ENCODE peak calls at places on chromosomes 12 and 14, in ten cellular contexts. Q is CD8-positive, alpha-beta T cell; R is CD4-positive, alpha-beta memory T cell; E is pancreas; Z is tibial nerve; X is astrocyte; V is body of pancreas; D is transverse colon; P is heart left ventricle; F is trophoblast cell. J is an unnamed sample.

GRCh38 chr12:57868870-57869609 is 22.5 kb upstream of the CTDSP2 start:
- DNase-seq in Q (no peak), R (no peak), E (no peak), Z (no peak), X (no peak), V (no peak), D (no peak), P (peak; percentile 64), F (no peak), J (no peak)

GRCh38 chr12:12442548-12443071 is 85.7 kb downstream of the BORCS5 start:
- DNase-seq in Q (no peak), R (no peak), E (no peak), Z (no peak), X (peak; percentile 77), V (no peak), D (no peak), P (no peak), F (no peak), J (no peak)

GRCh38 chr12:88691811-88692210 is 111.5 kb upstream of the KITLG start:
- DNase-seq in Q (no peak), R (no peak), E (no peak), Z (no peak), X (no peak), V (no peak), D (no peak), P (no peak), F (no peak), J (no peak)

GRCh38 chr14:22314183-22314820 is 274.7 kb downstream of the DAD1 start:
- DNase-seq in Q (no peak), R (peak; percentile 7), E (no peak), Z (no peak), X (peak; percentile 30), V (peak; percentile 30), D (no peak), P (no peak), F (peak; percentile 21), J (no peak)

GRCh38 chr12:26007563-26007962 is 49.1 kb downstream of the RASSF8 start:
- DNase-seq in Q (no peak), R (no peak), E (no peak), Z (no peak), X (no peak), V (no peak), D (no peak), P (no peak), F (no peak), J (no peak)

GRCh38 chr12:107844312-107844921 is 69.9 kb downstream of the ASCL4 start:
- DNase-seq in Q (no peak), R (no peak), E (peak; percentile 12), Z (no peak), X (no peak), V (no peak), D (no peak), P (no peak), F (no peak), J (no peak)

GRCh38 chr12:59164991-59165718 is 244.9 kb upstream of the LRIG3 start:
- DNase-seq in Q (no peak), R (no peak), E (no peak), Z (no peak), X (peak; percentile 41), V (no peak), D (no peak), P (no peak), F (peak; percentile 95), J (no peak)

GRCh38 chr12:132413931-132414588 is 75.9 kb upstream of the FBRSL1 start:
- DNase-seq in Q (no peak), R (no peak), E (no peak), Z (no peak), X (no peak), V (no peak), D (no peak), P (no peak), F (no peak), J (no peak)

GRCh38 chr12:127300753-127301152 is 966.2 kb upstream of the TMEM132C start:
- DNase-seq in Q (no peak), R (no peak), E (no peak), Z (no peak), X (no peak), V (no peak), D (no peak), P (no peak), F (no peak), J (no peak)

GRCh38 chr14:102280376-102280962 is 24.5 kb downstream of the MOK start:
- DNase-seq in Q (no peak), R (no peak), E (no peak), Z (no peak), X (peak; percentile 100), V (no peak), D (no peak), P (no peak), F (peak; percentile 97), J (no peak)

GRCh38 chr12:2291182-2291832 is 238.5 kb downstream of the CACNA1C start:
- DNase-seq in Q (no peak), R (peak; percentile 11), E (no peak), Z (no peak), X (no peak), V (peak; percentile 25), D (peak; percentile 49), P (no peak), F (peak; percentile 50), J (no peak)

GRCh38 chr12:123720141-123720814 is 8.1 kb downstream of the ATP6V0A2 start:
- DNase-seq in Q (no peak), R (no peak), E (no peak), Z (no peak), X (no peak), V (no peak), D (no peak), P (no peak), F (no peak), J (no peak)

DNA sequence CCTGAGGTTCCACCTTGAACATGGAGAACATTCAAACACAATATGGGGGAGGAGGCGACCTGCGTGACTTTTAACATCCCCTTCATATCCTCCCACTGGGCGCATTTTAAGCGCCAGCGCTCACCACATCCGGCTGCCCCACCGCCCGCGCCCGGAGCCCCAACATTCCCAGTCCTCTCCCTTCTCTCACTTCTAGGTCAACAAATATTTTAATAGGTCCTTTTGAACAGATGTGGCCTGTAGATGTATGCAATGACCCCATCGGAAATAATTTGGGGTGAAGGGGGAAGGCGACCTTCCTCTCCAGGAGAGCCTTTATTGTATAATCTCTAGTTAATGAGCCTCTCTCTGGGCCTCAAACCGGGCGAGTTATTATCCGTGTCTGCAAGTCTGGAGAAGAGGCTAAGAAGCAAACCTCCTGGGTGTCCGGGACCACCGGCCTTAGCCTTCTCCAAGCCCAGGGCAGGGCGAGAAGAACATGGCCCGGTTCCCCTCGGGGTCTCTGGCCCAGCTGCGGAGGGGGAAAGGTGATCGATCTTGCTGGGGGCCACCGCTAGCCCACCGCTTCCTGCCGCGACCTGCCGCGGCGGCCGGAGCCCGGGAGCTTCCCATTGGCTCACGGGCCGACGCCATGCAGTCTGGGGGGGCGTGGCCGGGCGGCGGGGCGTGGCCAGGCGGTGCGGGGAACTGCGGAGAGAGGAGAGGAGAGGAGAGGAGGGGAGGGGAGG is 83.2 kb upstream of the HMGA2 start:
- DNase-seq in Q (peak; percentile 63), R (peak; percentile 29), E (peak; percentile 86), Z (peak; percentile 57), X (peak; percentile 54), V (peak; percentile 76), D (peak; percentile 85), P (peak; percentile 82), F (peak; percentile 38), J (no peak)
- H3K27ac ChIP-seq in Q (no peak overlapping the region), R (no peak overlapping the region), E (no peak overlapping the region), Z (peak overlapping the region; percentile 75), X (peak overlapping the region; percentile 90), V (no peak overlapping the region), D (no peak overlapping the region), P (no peak overlapping the region), F (peak overlapping the region; percentile 48), J (no peak overlapping the region)

GRCh38 chr14:86798330-86798729 is 1194.7 kb downstream of the GALC start:
- DNase-seq in Q (no peak), R (no peak), E (no peak), Z (no peak), X (peak; percentile 36), V (no peak), D (no peak), P (no peak), F (no peak), J (no peak)
- H3K27ac ChIP-seq in Q (no peak overlapping the region), R (no peak overlapping the region), E (no peak overlapping the region), Z (no peak overlapping the region), X (no peak overlapping the region), V (no peak overlapping the region), D (no peak overlapping the region), P (no peak overlapping the region), F (no peak overlapping the region), J (no peak overlapping the region)

DNA sequence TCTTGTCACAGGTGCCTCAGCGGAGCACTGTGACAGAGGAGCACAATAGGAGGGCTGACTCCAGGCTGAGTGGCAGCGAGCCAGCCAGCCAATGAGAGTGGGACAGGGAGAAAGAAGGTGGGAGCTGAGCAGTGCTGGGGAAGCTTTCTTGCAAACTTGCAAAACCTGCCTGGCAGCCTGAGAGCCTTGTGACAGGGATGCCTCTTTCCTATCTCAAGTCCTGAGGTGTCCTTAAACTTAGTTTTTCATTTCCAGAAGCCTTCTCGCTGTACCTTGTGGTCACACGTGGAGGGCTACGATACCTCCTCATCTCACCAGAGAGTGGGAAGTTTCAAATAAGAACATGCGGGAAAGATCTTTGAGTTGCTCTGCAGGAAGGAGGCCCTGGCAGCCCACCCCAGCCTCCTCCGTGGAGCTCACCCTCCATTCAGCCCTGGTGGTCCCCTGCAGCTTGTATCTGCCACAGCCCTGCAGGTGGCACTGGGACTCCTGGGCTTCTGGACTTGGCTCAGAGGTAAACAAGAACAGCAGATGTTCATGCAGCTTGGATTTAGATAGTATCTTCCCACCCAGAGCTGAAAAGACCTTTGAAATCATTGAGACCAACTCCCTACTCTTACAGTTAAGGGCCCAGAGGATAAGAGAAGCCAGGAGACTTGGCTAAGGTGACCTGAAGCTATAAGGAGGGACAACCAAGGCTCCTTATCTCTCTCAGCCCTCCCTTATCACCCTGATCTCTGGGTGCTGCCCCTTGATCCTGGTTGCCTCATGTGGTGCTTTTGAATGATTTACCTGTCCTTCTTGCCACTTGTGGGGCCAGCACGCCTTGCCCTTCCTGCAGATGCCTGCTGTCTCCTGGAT is 153.5 kb upstream of the MAX start:
- DNase-seq in Q (no peak), R (no peak), E (peak; percentile 63), Z (no peak), X (no peak), V (peak; percentile 44), D (peak; percentile 88), P (no peak), F (peak; percentile 84), J (no peak)
- H3K27ac ChIP-seq in Q (no peak overlapping the region), R (no peak overlapping the region), E (no peak overlapping the region), Z (no peak overlapping the region), X (peak overlapping the region; percentile 63), V (peak overlapping the region; percentile 20), D (peak overlapping the region; percentile 78), P (no peak overlapping the region), F (peak overlapping the region; percentile 99), J (peak overlapping the region; percentile 22)

DNA sequence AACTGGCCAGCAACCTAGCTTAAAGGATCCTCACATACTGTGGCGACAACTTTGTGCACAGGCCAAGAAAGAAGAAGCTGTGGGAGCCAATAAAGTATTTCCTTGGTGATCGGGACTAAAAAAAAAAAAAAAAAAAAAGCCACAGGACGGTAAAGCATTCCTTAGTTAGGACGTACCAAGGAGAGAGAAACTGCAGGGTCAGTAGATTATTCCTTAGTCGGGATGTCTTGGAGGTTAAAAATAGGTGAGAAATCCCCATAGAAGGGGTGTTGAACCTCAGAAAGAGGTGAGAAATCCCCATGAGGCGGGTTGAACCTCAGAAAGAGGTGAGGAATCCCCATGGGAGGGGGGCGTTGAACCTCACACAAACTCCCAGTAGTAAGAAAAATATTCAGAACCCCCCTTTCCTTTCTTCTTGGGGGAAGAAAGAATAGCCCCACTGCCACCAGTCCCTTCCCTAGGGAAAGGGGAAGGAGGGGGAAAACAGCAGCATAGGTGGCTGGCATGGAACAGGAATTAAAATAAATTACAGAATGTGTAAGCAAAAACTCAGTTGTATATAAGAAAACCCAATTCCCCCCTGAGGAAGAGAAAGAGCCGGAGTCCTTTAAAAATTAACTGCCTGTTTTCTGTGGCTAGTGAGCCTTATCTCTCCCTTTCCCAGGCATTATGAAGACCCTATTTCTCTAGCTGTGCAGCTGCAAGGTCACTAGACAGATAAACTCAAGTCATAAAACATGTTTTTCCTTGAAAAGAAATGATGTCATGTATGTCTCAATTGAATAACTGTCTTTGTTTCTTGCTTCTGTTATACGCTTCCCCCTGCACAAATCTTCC is 26.8 kb downstream of the KLRK1 start:
- DNase-seq in Q (no peak), R (no peak), E (no peak), Z (no peak), X (peak; percentile 51), V (no peak), D (no peak), P (no peak), F (no peak), J (no peak)
- H3K27ac ChIP-seq in Q (peak overlapping the region; percentile 9), R (no peak overlapping the region), E (peak overlapping the region; percentile 23), Z (peak overlapping the region; percentile 91), X (no peak overlapping the region), V (peak overlapping the region; percentile 98), D (peak overlapping the region; percentile 96), P (peak overlapping the region; percentile 92), F (peak overlapping the region; percentile 93), J (peak overlapping the region; percentile 98)